ENCODE peak calls at places on chromosome 7, in four cellular contexts. R is cardiac fibroblast, Z is breast epithelium, V is heart right ventricle. Q is an unnamed sample.

GRCh38 chr7:103752995-103753394 is 236.5 kb downstream of the RELN start:
- DNase-seq in Z (no peak), V (no peak), R (no peak), Q (no peak)

GRCh38 chr7:92110857-92111256 is 23.4 kb downstream of the CYP51A1 start:
- DNase-seq in Z (no peak), V (no peak), R (no peak), Q (no peak)

GRCh38 chr7:154769011-154769410 is 233.9 kb downstream of the PAXIP1 start:
- DNase-seq in Z (no peak), V (no peak), R (no peak), Q (no peak)

GRCh38 chr7:116726713-116727431 is 54.9 kb downstream of the MET start:
- DNase-seq in Z (no peak), V (no peak), R (peak), Q (no peak)

GRCh38 chr7:43454936-43455518 is 127.9 kb upstream of the STK17A start:
- DNase-seq in R (peak), Z (no peak), V (no peak), Q (no peak)

GRCh38 chr7:28081016-28081415 is 99.6 kb downstream of the JAZF1 start:
- DNase-seq in R (peak), V (no peak), Z (no peak), Q (no peak)

GRCh38 chr7:46600340-46600739 is 679.3 kb upstream of the IGFBP3 start:
- DNase-seq in R (peak), V (no peak), Z (no peak), Q (no peak)

GRCh38 chr7:126940723-126941307 is 311.9 kb downstream of the GRM8 start:
- DNase-seq in Z (no peak), V (no peak), R (no peak), Q (no peak)

GRCh38 chr7:30710669-30711068 is 28.4 kb upstream of the CRHR2 start:
- DNase-seq in V (no peak), Z (no peak), R (no peak), Q (no peak)

GRCh38 chr7:1597791-1598190 is 28.0 kb upstream of the PSMG3 start:
- DNase-seq in Z (no peak), V (no peak), R (no peak), Q (no peak)

GRCh38 chr7:33922820-33923219 is 17.5 kb downstream of the BMPER start:
- DNase-seq in R (no peak), V (no peak), Z (no peak), Q (no peak)

GRCh38 chr7:128010392-128011078 is 20.7 kb downstream of the LRRC4 start:
- DNase-seq in R (no peak), Z (no peak), V (no peak), Q (no peak)
- TF ChIP-seq CTCF in R (peak), Z (no peak), V (no peak), Q (no peak)

GRCh38 chr7:94276797-94277196 is 117.9 kb upstream of the COL1A2 start:
- DNase-seq in V (no peak), R (peak), Z (no peak), Q (no peak)
- TF ChIP-seq CTCF in V (peak), R (peak), Z (no peak), Q (peak)

DNA sequence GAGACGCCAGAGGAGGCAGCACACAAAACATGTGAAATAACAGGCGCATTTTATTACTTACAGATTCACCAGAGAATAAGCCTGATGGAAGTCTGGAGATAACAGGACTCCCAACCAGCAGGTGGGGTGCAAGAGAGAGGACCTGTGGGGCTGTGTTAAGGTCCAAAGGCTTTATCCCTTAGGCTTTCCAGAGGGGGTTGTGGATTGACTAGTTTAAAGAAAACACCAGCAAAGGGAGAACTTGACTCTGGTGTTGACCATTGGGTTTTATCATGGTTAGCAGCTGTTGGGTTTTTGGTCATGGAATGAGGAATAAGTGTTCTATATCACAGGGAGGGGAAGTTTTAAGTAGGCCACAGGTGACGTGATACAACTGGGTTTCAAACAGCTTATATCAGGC is 1.6 kb upstream of the CRPPA start:
- DNase-seq in R (no peak), Z (no peak), V (no peak), Q (no peak)
- TF ChIP-seq CTCF in R (no peak), Z (no peak), V (no peak), Q (no peak)

GRCh38 chr7:24010495-24010894 is 273.5 kb upstream of the NPY start:
- DNase-seq in Z (no peak), V (no peak), R (no peak), Q (no peak)

GRCh38 chr7:24005517-24005916 is 278.5 kb upstream of the NPY start:
- DNase-seq in V (no peak), R (no peak), Z (no peak), Q (no peak)
- TF ChIP-seq CTCF in V (no peak), R (no peak), Z (no peak), Q (no peak)

GRCh38 chr7:87219545-87220025 is at the start of gene TMEM243:
- DNase-seq in V (peak), R (peak), Z (peak), Q (no peak)
- TF ChIP-seq CTCF in V (no peak), R (no peak), Z (no peak), Q (no peak)

GRCh38 chr7:138610671-138611170 is 90.4 kb downstream of the SVOPL start:
- DNase-seq in R (no peak), Z (no peak), V (no peak), Q (no peak)

GRCh38 chr7:138618933-138619332 is 82.2 kb downstream of the SVOPL start:
- DNase-seq in R (no peak), V (no peak), Z (no peak), Q (no peak)

GRCh38 chr7:138613630-138614029 is 87.5 kb downstream of the SVOPL start:
- DNase-seq in Z (no peak), R (no peak), V (no peak), Q (no peak)

GRCh38 chr7:138618506-138618905 is 82.7 kb downstream of the SVOPL start:
- DNase-seq in R (no peak), V (no peak), Z (no peak), Q (no peak)

DNA sequence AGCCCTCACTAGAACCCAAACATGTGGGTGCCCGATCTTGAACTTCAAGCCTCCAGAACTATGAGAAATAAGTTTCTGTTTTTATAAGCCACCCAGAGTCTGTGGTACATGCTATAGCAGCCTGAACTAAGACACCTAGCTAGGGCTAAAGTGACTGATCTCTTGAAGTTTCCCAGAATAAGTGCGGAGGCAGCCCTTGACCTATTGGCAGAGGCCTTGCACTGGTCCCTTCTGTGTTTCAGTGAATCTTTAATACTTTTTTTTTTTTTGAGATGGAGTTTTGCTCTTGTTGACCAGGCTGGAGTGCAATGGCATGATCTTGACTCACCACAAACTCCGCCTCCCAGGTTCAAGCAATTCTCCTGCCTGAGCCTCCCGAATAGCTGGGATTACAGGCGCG is 85.1 kb downstream of the SVOPL start:
- DNase-seq in V (no peak), R (no peak), Z (no peak), Q (no peak)
- TF ChIP-seq CTCF in V (no peak), R (no peak), Z (no peak), Q (no peak)

GRCh38 chr7:42247301-42247700 is 10.3 kb upstream of the GLI3 start:
- DNase-seq in Z (no peak), V (no peak), R (peak), Q (no peak)
- TF ChIP-seq CTCF in Z (no peak), V (no peak), R (peak), Q (no peak)

Q was measured in D721Med.